ENCODE peak calls at places on chromosomes 4 and X, in nine cellular contexts. T, N, K, A, J, G, L, B and P are unnamed samples.

GRCh38 chrX:146602246-146602645 is 207.3 kb upstream of the CXorf51B start:
- DNase-seq in N (no peak), L (no peak), G (no peak), K (no peak), B (no peak), A (no peak), J (no peak), T (no peak), P (no peak)

GRCh38 chrX:21735038-21735752 is 22.7 kb downstream of the SMPX start:
- DNase-seq in N (no peak), B (no peak), J (peak), G (no peak), L (no peak), A (peak), T (no peak), K (no peak), P (no peak)

GRCh38 chr4:109436504-109436903 is 2.9 kb downstream of the SEC24B start:
- DNase-seq in L (no peak), T (no peak), A (no peak), B (no peak), G (no peak), N (no peak), J (no peak), K (peak), P (no peak)

GRCh38 chr4:83686166-83686565 is 150.3 kb downstream of the GPAT3 start:
- DNase-seq in A (no peak), L (no peak), T (no peak), G (no peak), K (no peak), B (no peak), N (no peak), J (peak), P (peak)

GRCh38 chrX:276588-277171 is 4.5 kb upstream of the PLCXD1 start:
- DNase-seq in A (peak), L (no peak), G (no peak), T (peak), K (peak), B (no peak), J (peak), N (no peak), P (no peak)

GRCh38 chr4:152028131-152028530 is 267.3 kb upstream of the GATB start:
- DNase-seq in A (no peak), K (no peak), T (no peak), G (no peak), L (no peak), N (no peak), B (no peak), J (no peak), P (no peak)

GRCh38 chrX:34381241-34381640 is 249.1 kb upstream of the FAM47A start:
- DNase-seq in L (no peak), N (no peak), A (no peak), B (no peak), J (no peak), K (no peak), G (no peak), T (no peak), P (no peak)

GRCh38 chrX:41917517-41917916 is 5.8 kb downstream of the CASK start:
- DNase-seq in B (no peak), G (no peak), J (no peak), K (no peak), N (no peak), A (no peak), L (no peak), T (no peak), P (no peak)

GRCh38 chr4:66893807-66894206 is 651.5 kb downstream of the CENPC start:
- DNase-seq in J (no peak), A (no peak), L (no peak), K (no peak), N (no peak), T (no peak), B (no peak), G (no peak), P (no peak)

GRCh38 chr4:105352826-105353225 is 121.0 kb downstream of the PPA2 start:
- DNase-seq in N (no peak), K (no peak), L (no peak), T (no peak), A (peak), G (no peak), B (peak), J (peak), P (no peak)

GRCh38 chrX:72050011-72050410 is 81.7 kb downstream of the RTL5 start:
- DNase-seq in A (no peak), J (no peak), G (no peak), L (no peak), N (no peak), T (no peak), K (no peak), B (no peak), P (no peak)

GRCh38 chr4:130336585-130337217 is 1240.7 kb downstream of the C4orf33 start:
- DNase-seq in A (peak), K (no peak), J (peak), L (no peak), N (no peak), B (no peak), T (no peak), G (no peak), P (peak)

GRCh38 chrX:68894142-68894512 is 65.3 kb downstream of the EFNB1 start:
- DNase-seq in N (no peak), B (no peak), J (no peak), G (no peak), T (no peak), L (no peak), K (no peak), A (no peak), P (no peak)

GRCh38 chr4:81466841-81467671 is 4.7 kb downstream of the RASGEF1B start:
- DNase-seq in G (peak), B (peak), A (peak), J (peak), T (peak), N (peak), L (peak), K (peak), P (peak)

GRCh38 chr4:154009795-154010194 is 220.9 kb upstream of the SFRP2 start:
- DNase-seq in K (no peak), L (no peak), J (no peak), N (no peak), B (no peak), G (no peak), A (no peak), T (no peak), P (no peak)
- H3K27ac ChIP-seq in K (no peak), L (no peak), J (no peak), N (no peak), B (no peak), G (no peak), A (no peak), T (no peak), P (no peak)

GRCh38 chrX:115232933-115233496 is 881 bp downstream of the LRCH2 start:
- DNase-seq in L (no peak), N (no peak), K (no peak), A (no peak), G (no peak), B (no peak), T (no peak), J (no peak), P (no peak)
- H3K27ac ChIP-seq in L (no peak), N (peak), K (peak), A (no peak), G (no peak), B (no peak), T (no peak), J (peak), P (no peak)

GRCh38 chrX:96692911-96693310 is 8.3 kb downstream of the DIAPH2 start:
- DNase-seq in K (no peak), J (no peak), N (no peak), A (no peak), G (no peak), T (no peak), L (no peak), B (no peak), P (no peak)
- H3K27ac ChIP-seq in K (no peak), J (no peak), N (no peak), A (no peak), G (no peak), T (no peak), L (no peak), B (no peak), P (no peak)

GRCh38 chr4:41209901-41210300 is 4.4 kb downstream of the APBB2 start:
- DNase-seq in A (no peak), K (peak), N (peak), G (no peak), T (no peak), J (no peak), B (no peak), L (no peak), P (no peak)
- H3K27ac ChIP-seq in A (no peak), K (peak), N (no peak), G (no peak), T (no peak), J (no peak), B (no peak), L (no peak), P (no peak)